ENCODE peak calls at places on chromosomes 11 and 22, in nine cellular contexts. One of them, this sample, is unnamed.

GRCh38 chr11:131688056-131688693 is 317.8 kb downstream of the NTM start:
- DNase-seq in NCI-H345: peak
- DNase-seq in HTR-8/SVneo: peak
- DNase-seq in ELR: peak
- DNase-seq in neuronal stem cell: peak
- DNase-seq in activated CD4-positive, alpha-beta T cell treated with anti-CD3 and anti-CD28 coated beads, Interleukin-2, amount 10 ng/mL, durations not matched to agents 7 days and 5 days: peak
- DNase-seq in ureter: peak
- DNase-seq in activated naive CD4-positive, alpha-beta T cell: no peak
- DNase-seq in brain microvascular endothelial cell: peak
- DNase-seq in this sample: peak

GRCh38 chr11:1943977-1944376 is 3.2 kb upstream of the MRPL23 start:
- DNase-seq in NCI-H345: no peak
- DNase-seq in HTR-8/SVneo: no peak
- DNase-seq in ELR: peak
- DNase-seq in neuronal stem cell: no peak
- DNase-seq in activated CD4-positive, alpha-beta T cell treated with anti-CD3 and anti-CD28 coated beads, Interleukin-2, amount 10 ng/mL, durations not matched to agents 7 days and 5 days: peak
- DNase-seq in ureter: peak
- DNase-seq in activated naive CD4-positive, alpha-beta T cell: no peak
- DNase-seq in brain microvascular endothelial cell: no peak
- DNase-seq in this sample: peak

GRCh38 chr11:43579171-43579918 is 101.2 kb upstream of the HSD17B12 start:
- DNase-seq in NCI-H345: peak
- DNase-seq in HTR-8/SVneo: peak
- DNase-seq in ELR: peak
- DNase-seq in neuronal stem cell: no peak
- DNase-seq in activated CD4-positive, alpha-beta T cell treated with anti-CD3 and anti-CD28 coated beads, Interleukin-2, amount 10 ng/mL, durations not matched to agents 7 days and 5 days: no peak
- DNase-seq in ureter: no peak
- DNase-seq in activated naive CD4-positive, alpha-beta T cell: no peak
- DNase-seq in brain microvascular endothelial cell: no peak
- DNase-seq in this sample: no peak

GRCh38 chr22:28116261-28116673 is 197.2 kb upstream of the PITPNB start:
- DNase-seq in NCI-H345: no peak
- DNase-seq in HTR-8/SVneo: peak
- DNase-seq in ELR: peak
- DNase-seq in neuronal stem cell: no peak
- DNase-seq in activated CD4-positive, alpha-beta T cell treated with anti-CD3 and anti-CD28 coated beads, Interleukin-2, amount 10 ng/mL, durations not matched to agents 7 days and 5 days: no peak
- DNase-seq in ureter: peak
- DNase-seq in activated naive CD4-positive, alpha-beta T cell: no peak
- DNase-seq in brain microvascular endothelial cell: peak
- DNase-seq in this sample: peak

GRCh38 chr11:70512716-70513115 is 114.4 kb downstream of the CTTN start:
- DNase-seq in NCI-H345: no peak
- DNase-seq in HTR-8/SVneo: no peak
- DNase-seq in ELR: no peak
- DNase-seq in neuronal stem cell: no peak
- DNase-seq in activated CD4-positive, alpha-beta T cell treated with anti-CD3 and anti-CD28 coated beads, Interleukin-2, amount 10 ng/mL, durations not matched to agents 7 days and 5 days: no peak
- DNase-seq in ureter: no peak
- DNase-seq in activated naive CD4-positive, alpha-beta T cell: no peak
- DNase-seq in brain microvascular endothelial cell: no peak
- DNase-seq in this sample: no peak

GRCh38 chr11:97772696-97773095 is 1248.1 kb upstream of the CNTN5 start:
- DNase-seq in NCI-H345: no peak
- DNase-seq in HTR-8/SVneo: no peak
- DNase-seq in ELR: no peak
- DNase-seq in neuronal stem cell: no peak
- DNase-seq in activated CD4-positive, alpha-beta T cell treated with anti-CD3 and anti-CD28 coated beads, Interleukin-2, amount 10 ng/mL, durations not matched to agents 7 days and 5 days: no peak
- DNase-seq in ureter: no peak
- DNase-seq in activated naive CD4-positive, alpha-beta T cell: no peak
- DNase-seq in brain microvascular endothelial cell: peak
- DNase-seq in this sample: no peak

GRCh38 chr11:13465909-13466371 is 2.9 kb upstream of the BTBD10 start:
- DNase-seq in NCI-H345: peak
- DNase-seq in HTR-8/SVneo: peak
- DNase-seq in ELR: peak
- DNase-seq in neuronal stem cell: peak
- DNase-seq in activated CD4-positive, alpha-beta T cell treated with anti-CD3 and anti-CD28 coated beads, Interleukin-2, amount 10 ng/mL, durations not matched to agents 7 days and 5 days: no peak
- DNase-seq in ureter: no peak
- DNase-seq in activated naive CD4-positive, alpha-beta T cell: no peak
- DNase-seq in brain microvascular endothelial cell: peak
- DNase-seq in this sample: no peak

GRCh38 chr11:11980200-11980599 is 28.2 kb downstream of the DKK3 start:
- DNase-seq in NCI-H345: no peak
- DNase-seq in HTR-8/SVneo: no peak
- DNase-seq in ELR: no peak
- DNase-seq in neuronal stem cell: no peak
- DNase-seq in activated CD4-positive, alpha-beta T cell treated with anti-CD3 and anti-CD28 coated beads, Interleukin-2, amount 10 ng/mL, durations not matched to agents 7 days and 5 days: no peak
- DNase-seq in ureter: no peak
- DNase-seq in activated naive CD4-positive, alpha-beta T cell: no peak
- DNase-seq in brain microvascular endothelial cell: no peak
- DNase-seq in this sample: no peak

GRCh38 chr11:66080055-66080817 is 10.2 kb downstream of the PACS1 start:
- DNase-seq in NCI-H345: no peak
- DNase-seq in HTR-8/SVneo: peak
- DNase-seq in ELR: peak
- DNase-seq in neuronal stem cell: no peak
- DNase-seq in activated CD4-positive, alpha-beta T cell treated with anti-CD3 and anti-CD28 coated beads, Interleukin-2, amount 10 ng/mL, durations not matched to agents 7 days and 5 days: peak
- DNase-seq in ureter: peak
- DNase-seq in activated naive CD4-positive, alpha-beta T cell: no peak
- DNase-seq in brain microvascular endothelial cell: peak
- DNase-seq in this sample: no peak

GRCh38 chr11:112655386-112655785 is 305.8 kb upstream of the NCAM1 start:
- DNase-seq in NCI-H345: no peak
- DNase-seq in HTR-8/SVneo: no peak
- DNase-seq in ELR: peak
- DNase-seq in neuronal stem cell: no peak
- DNase-seq in activated CD4-positive, alpha-beta T cell treated with anti-CD3 and anti-CD28 coated beads, Interleukin-2, amount 10 ng/mL, durations not matched to agents 7 days and 5 days: no peak
- DNase-seq in ureter: peak
- DNase-seq in activated naive CD4-positive, alpha-beta T cell: no peak
- DNase-seq in brain microvascular endothelial cell: peak
- DNase-seq in this sample: peak

GRCh38 chr22:38273135-38273761 is 438 bp upstream of the TMEM184B start:
- DNase-seq in NCI-H345: no peak
- DNase-seq in HTR-8/SVneo: no peak
- DNase-seq in ELR: no peak
- DNase-seq in neuronal stem cell: no peak
- DNase-seq in activated CD4-positive, alpha-beta T cell treated with anti-CD3 and anti-CD28 coated beads, Interleukin-2, amount 10 ng/mL, durations not matched to agents 7 days and 5 days: no peak
- DNase-seq in ureter: no peak
- DNase-seq in activated naive CD4-positive, alpha-beta T cell: no peak
- DNase-seq in brain microvascular endothelial cell: no peak
- DNase-seq in this sample: no peak

GRCh38 chr11:111452817-111453607 is 59.2 kb downstream of the BTG4 start:
- DNase-seq in NCI-H345: no peak
- DNase-seq in HTR-8/SVneo: no peak
- DNase-seq in ELR: no peak
- DNase-seq in neuronal stem cell: no peak
- DNase-seq in activated CD4-positive, alpha-beta T cell treated with anti-CD3 and anti-CD28 coated beads, Interleukin-2, amount 10 ng/mL, durations not matched to agents 7 days and 5 days: no peak
- DNase-seq in ureter: no peak
- DNase-seq in activated naive CD4-positive, alpha-beta T cell: no peak
- DNase-seq in brain microvascular endothelial cell: no peak
- DNase-seq in this sample: no peak

GRCh38 chr11:35654711-35655110 is 7.9 kb upstream of the TRIM44 start:
- DNase-seq in NCI-H345: no peak
- DNase-seq in HTR-8/SVneo: no peak
- DNase-seq in ELR: no peak
- DNase-seq in neuronal stem cell: peak
- DNase-seq in activated CD4-positive, alpha-beta T cell treated with anti-CD3 and anti-CD28 coated beads, Interleukin-2, amount 10 ng/mL, durations not matched to agents 7 days and 5 days: no peak
- DNase-seq in ureter: no peak
- DNase-seq in activated naive CD4-positive, alpha-beta T cell: no peak
- DNase-seq in brain microvascular endothelial cell: no peak
- DNase-seq in this sample: no peak

GRCh38 chr11:125279680-125280079 is 115.1 kb downstream of the PKNOX2 start:
- DNase-seq in NCI-H345: no peak
- DNase-seq in HTR-8/SVneo: no peak
- DNase-seq in ELR: no peak
- DNase-seq in neuronal stem cell: no peak
- DNase-seq in activated CD4-positive, alpha-beta T cell treated with anti-CD3 and anti-CD28 coated beads, Interleukin-2, amount 10 ng/mL, durations not matched to agents 7 days and 5 days: no peak
- DNase-seq in ureter: no peak
- DNase-seq in activated naive CD4-positive, alpha-beta T cell: no peak
- DNase-seq in brain microvascular endothelial cell: no peak
- DNase-seq in this sample: no peak

GRCh38 chr22:27462190-27462589 is 339.4 kb downstream of the MN1 start:
- DNase-seq in NCI-H345: peak
- DNase-seq in HTR-8/SVneo: no peak
- DNase-seq in ELR: no peak
- DNase-seq in neuronal stem cell: peak
- DNase-seq in activated CD4-positive, alpha-beta T cell treated with anti-CD3 and anti-CD28 coated beads, Interleukin-2, amount 10 ng/mL, durations not matched to agents 7 days and 5 days: no peak
- DNase-seq in ureter: no peak
- DNase-seq in activated naive CD4-positive, alpha-beta T cell: no peak
- DNase-seq in brain microvascular endothelial cell: no peak
- DNase-seq in this sample: no peak

GRCh38 chr11:1226981-1227550 is 4.2 kb downstream of the MUC5B start:
- DNase-seq in NCI-H345: no peak
- DNase-seq in HTR-8/SVneo: no peak
- DNase-seq in ELR: peak
- DNase-seq in neuronal stem cell: no peak
- DNase-seq in activated CD4-positive, alpha-beta T cell treated with anti-CD3 and anti-CD28 coated beads, Interleukin-2, amount 10 ng/mL, durations not matched to agents 7 days and 5 days: no peak
- DNase-seq in ureter: no peak
- DNase-seq in activated naive CD4-positive, alpha-beta T cell: no peak
- DNase-seq in brain microvascular endothelial cell: no peak
- DNase-seq in this sample: peak

GRCh38 chr11:78100276-78101040 is 20.8 kb upstream of the NDUFC2 start:
- DNase-seq in NCI-H345: peak
- DNase-seq in HTR-8/SVneo: no peak
- DNase-seq in ELR: no peak
- DNase-seq in neuronal stem cell: no peak
- DNase-seq in activated CD4-positive, alpha-beta T cell treated with anti-CD3 and anti-CD28 coated beads, Interleukin-2, amount 10 ng/mL, durations not matched to agents 7 days and 5 days: no peak
- DNase-seq in ureter: no peak
- DNase-seq in activated naive CD4-positive, alpha-beta T cell: no peak
- DNase-seq in brain microvascular endothelial cell: no peak
- DNase-seq in this sample: no peak

GRCh38 chr11:117786099-117786870 is 10.7 kb downstream of the DSCAML1 start:
- DNase-seq in NCI-H345: peak
- DNase-seq in HTR-8/SVneo: no peak
- DNase-seq in ELR: no peak
- DNase-seq in neuronal stem cell: no peak
- DNase-seq in activated CD4-positive, alpha-beta T cell treated with anti-CD3 and anti-CD28 coated beads, Interleukin-2, amount 10 ng/mL, durations not matched to agents 7 days and 5 days: no peak
- DNase-seq in ureter: no peak
- DNase-seq in activated naive CD4-positive, alpha-beta T cell: no peak
- DNase-seq in brain microvascular endothelial cell: no peak
- DNase-seq in this sample: no peak

GRCh38 chr22:43118024-43118849 is 7.7 kb downstream of the BIK start:
- DNase-seq in NCI-H345: no peak
- DNase-seq in HTR-8/SVneo: no peak
- DNase-seq in ELR: no peak
- DNase-seq in neuronal stem cell: no peak
- DNase-seq in activated CD4-positive, alpha-beta T cell treated with anti-CD3 and anti-CD28 coated beads, Interleukin-2, amount 10 ng/mL, durations not matched to agents 7 days and 5 days: no peak
- DNase-seq in ureter: no peak
- DNase-seq in activated naive CD4-positive, alpha-beta T cell: no peak
- DNase-seq in brain microvascular endothelial cell: no peak
- DNase-seq in this sample: no peak

GRCh38 chr11:114348200-114349191 is 51.8 kb downstream of the C11orf71 start:
- DNase-seq in NCI-H345: peak
- DNase-seq in HTR-8/SVneo: no peak
- DNase-seq in ELR: peak
- DNase-seq in neuronal stem cell: peak
- DNase-seq in activated CD4-positive, alpha-beta T cell treated with anti-CD3 and anti-CD28 coated beads, Interleukin-2, amount 10 ng/mL, durations not matched to agents 7 days and 5 days: peak
- DNase-seq in ureter: peak
- DNase-seq in activated naive CD4-positive, alpha-beta T cell: no peak
- DNase-seq in brain microvascular endothelial cell: peak
- DNase-seq in this sample: no peak

GRCh38 chr11:83956119-83956697 is 670.0 kb upstream of the CCDC90B start:
- DNase-seq in NCI-H345: no peak
- DNase-seq in HTR-8/SVneo: no peak
- DNase-seq in ELR: no peak
- DNase-seq in neuronal stem cell: no peak
- DNase-seq in activated CD4-positive, alpha-beta T cell treated with anti-CD3 and anti-CD28 coated beads, Interleukin-2, amount 10 ng/mL, durations not matched to agents 7 days and 5 days: no peak
- DNase-seq in ureter: no peak
- DNase-seq in activated naive CD4-positive, alpha-beta T cell: no peak
- DNase-seq in brain microvascular endothelial cell: no peak
- DNase-seq in this sample: no peak

GRCh38 chr11:77287136-77287535 is 14.3 kb downstream of the GDPD4 start:
- DNase-seq in NCI-H345: no peak
- DNase-seq in HTR-8/SVneo: no peak
- DNase-seq in ELR: peak
- DNase-seq in neuronal stem cell: no peak
- DNase-seq in activated CD4-positive, alpha-beta T cell treated with anti-CD3 and anti-CD28 coated beads, Interleukin-2, amount 10 ng/mL, durations not matched to agents 7 days and 5 days: no peak
- DNase-seq in ureter: no peak
- DNase-seq in activated naive CD4-positive, alpha-beta T cell: no peak
- DNase-seq in brain microvascular endothelial cell: no peak
- DNase-seq in this sample: no peak

GRCh38 chr22:30948930-30949342 is 19.6 kb downstream of the MORC2 start:
- DNase-seq in NCI-H345: no peak
- DNase-seq in HTR-8/SVneo: no peak
- DNase-seq in ELR: peak
- DNase-seq in neuronal stem cell: no peak
- DNase-seq in activated CD4-positive, alpha-beta T cell treated with anti-CD3 and anti-CD28 coated beads, Interleukin-2, amount 10 ng/mL, durations not matched to agents 7 days and 5 days: no peak
- DNase-seq in ureter: no peak
- DNase-seq in activated naive CD4-positive, alpha-beta T cell: no peak
- DNase-seq in brain microvascular endothelial cell: no peak
- DNase-seq in this sample: no peak

GRCh38 chr22:40966683-40967082 is 15.5 kb downstream of the RBX1 start:
- DNase-seq in NCI-H345: no peak
- DNase-seq in HTR-8/SVneo: no peak
- DNase-seq in ELR: no peak
- DNase-seq in neuronal stem cell: no peak
- DNase-seq in activated CD4-positive, alpha-beta T cell treated with anti-CD3 and anti-CD28 coated beads, Interleukin-2, amount 10 ng/mL, durations not matched to agents 7 days and 5 days: no peak
- DNase-seq in ureter: no peak
- DNase-seq in activated naive CD4-positive, alpha-beta T cell: no peak
- DNase-seq in brain microvascular endothelial cell: no peak
- DNase-seq in this sample: no peak

GRCh38 chr11:130732476-130732875 is 183.8 kb downstream of the SNX19 start:
- DNase-seq in NCI-H345: no peak
- DNase-seq in HTR-8/SVneo: no peak
- DNase-seq in ELR: no peak
- DNase-seq in neuronal stem cell: no peak
- DNase-seq in activated CD4-positive, alpha-beta T cell treated with anti-CD3 and anti-CD28 coated beads, Interleukin-2, amount 10 ng/mL, durations not matched to agents 7 days and 5 days: no peak
- DNase-seq in ureter: no peak
- DNase-seq in activated naive CD4-positive, alpha-beta T cell: no peak
- DNase-seq in brain microvascular endothelial cell: peak
- DNase-seq in this sample: no peak

GRCh38 chr11:21489735-21490134 is 703.1 kb upstream of the ANO5 start:
- DNase-seq in NCI-H345: no peak
- DNase-seq in HTR-8/SVneo: no peak
- DNase-seq in ELR: no peak
- DNase-seq in neuronal stem cell: no peak
- DNase-seq in activated CD4-positive, alpha-beta T cell treated with anti-CD3 and anti-CD28 coated beads, Interleukin-2, amount 10 ng/mL, durations not matched to agents 7 days and 5 days: no peak
- DNase-seq in ureter: no peak
- DNase-seq in activated naive CD4-positive, alpha-beta T cell: no peak
- DNase-seq in brain microvascular endothelial cell: no peak
- DNase-seq in this sample: no peak

GRCh38 chr11:5596611-5597201 is at the start of gene TRIM6:
- DNase-seq in NCI-H345: no peak
- DNase-seq in HTR-8/SVneo: peak
- DNase-seq in ELR: peak
- DNase-seq in neuronal stem cell: peak
- DNase-seq in activated CD4-positive, alpha-beta T cell treated with anti-CD3 and anti-CD28 coated beads, Interleukin-2, amount 10 ng/mL, durations not matched to agents 7 days and 5 days: peak
- DNase-seq in ureter: peak
- DNase-seq in activated naive CD4-positive, alpha-beta T cell: no peak
- DNase-seq in brain microvascular endothelial cell: peak
- DNase-seq in this sample: peak

GRCh38 chr11:73204711-73205121 is 13.4 kb upstream of the P2RY2 start:
- DNase-seq in NCI-H345: no peak
- DNase-seq in HTR-8/SVneo: no peak
- DNase-seq in ELR: no peak
- DNase-seq in neuronal stem cell: no peak
- DNase-seq in activated CD4-positive, alpha-beta T cell treated with anti-CD3 and anti-CD28 coated beads, Interleukin-2, amount 10 ng/mL, durations not matched to agents 7 days and 5 days: no peak
- DNase-seq in ureter: no peak
- DNase-seq in activated naive CD4-positive, alpha-beta T cell: no peak
- DNase-seq in brain microvascular endothelial cell: no peak
- DNase-seq in this sample: peak